ENCODE peak calls at places on chromosome 13, in seven cellular contexts. X, W, N, J, E, Z and D are unnamed samples.

GRCh38 chr13:109159650-109160309 is 530.4 kb downstream of the MYO16 start:
- DNase-seq in X (no peak), W (no peak), N (no peak), J (no peak), E (no peak), Z (no peak), D (no peak)

GRCh38 chr13:31320946-31321345 is 121.2 kb downstream of the B3GLCT start:
- DNase-seq in X (no peak), W (no peak), N (peak; percentile 14), J (no peak), E (no peak), Z (no peak), D (no peak)

GRCh38 chr13:99075268-99076191 is 97.7 kb upstream of the DOCK9 start:
- DNase-seq in X (no peak), W (no peak), N (no peak), J (no peak), E (no peak), Z (no peak), D (no peak)

GRCh38 chr13:103246581-103247200 is 180.5 kb upstream of the SLC10A2 start:
- DNase-seq in X (no peak), W (no peak), N (no peak), J (no peak), E (no peak), Z (no peak), D (no peak)

GRCh38 chr13:51342706-51343105 is 3.2 kb downstream of the SERPINE3 start:
- DNase-seq in X (no peak), W (peak; percentile 80), N (no peak), J (no peak), E (no peak), Z (no peak), D (no peak)

GRCh38 chr13:44557986-44558385 is 18.1 kb downstream of the TSC22D1 start:
- DNase-seq in X (no peak), W (no peak), N (no peak), J (no peak), E (no peak), Z (no peak), D (no peak)

GRCh38 chr13:105139380-105140285 is 1395.8 kb downstream of the EFNB2 start:
- DNase-seq in X (no peak), W (no peak), N (no peak), J (peak; percentile 95), E (peak; percentile 40), Z (no peak), D (peak; percentile 84)

GRCh38 chr13:40306817-40307216 is 359.6 kb downstream of the FOXO1 start:
- DNase-seq in X (no peak), W (peak; percentile 12), N (no peak), J (no peak), E (no peak), Z (no peak), D (no peak)

GRCh38 chr13:48403151-48403631 is 9.7 kb downstream of the LPAR6 start:
- DNase-seq in X (no peak), W (peak; percentile 64), N (no peak), J (peak; percentile 46), E (no peak), Z (no peak), D (no peak)

GRCh38 chr13:102817907-102818306 is 19.0 kb downstream of the BIVM start:
- DNase-seq in X (no peak), W (no peak), N (peak; percentile 82), J (no peak), E (no peak), Z (no peak), D (no peak)

GRCh38 chr13:20270163-20270865 is 38.2 kb upstream of the GJB6 start:
- DNase-seq in X (no peak), W (no peak), N (peak; percentile 55), J (no peak), E (no peak), Z (no peak), D (no peak)

GRCh38 chr13:67224148-67224846 is 5.8 kb downstream of the PCDH9 start:
- DNase-seq in X (peak; percentile 69), W (peak; percentile 67), N (peak; percentile 79), J (peak; percentile 76), E (peak; percentile 37), Z (peak; percentile 35), D (peak; percentile 93)

GRCh38 chr13:97307882-97308624 is 85.9 kb downstream of the MBNL2 start:
- DNase-seq in X (no peak), W (peak; percentile 62), N (peak; percentile 87), J (no peak), E (no peak), Z (no peak), D (peak; percentile 84)